ENCODE peak calls at places on chromosomes 5 and 9, in nine cellular contexts. P, K, R, I, H, D, N, Y and L are unnamed samples.

GRCh38 chr5:115838885-115839518 is 2.4 kb downstream of the ATG12 start:
- DNase-seq in P (peak), K (no peak), R (peak), I (no peak), H (no peak), D (no peak), N (no peak), Y (no peak), L (peak)

GRCh38 chr5:16937023-16937379 is 913 bp upstream of the MYO10 start:
- DNase-seq in P (no peak), K (no peak), R (no peak), I (no peak), H (peak), D (no peak), N (no peak), Y (no peak), L (no peak)

GRCh38 chr9:70197384-70198039 is 61.3 kb upstream of the SMC5 start:
- DNase-seq in P (no peak), K (no peak), R (no peak), I (no peak), H (no peak), D (no peak), N (no peak), Y (no peak), L (no peak)

GRCh38 chr5:171542504-171543150 is 123.2 kb downstream of the FGF18 start:
- DNase-seq in P (no peak), K (no peak), R (no peak), I (no peak), H (no peak), D (peak), N (no peak), Y (no peak), L (no peak)

GRCh38 chr9:136081113-136081825 is 13.8 kb downstream of the NACC2 start:
- DNase-seq in P (no peak), K (peak), R (no peak), I (no peak), H (no peak), D (no peak), N (no peak), Y (no peak), L (no peak)

GRCh38 chr9:114317665-114318357 is 5.1 kb upstream of the ORM1 start:
- DNase-seq in P (no peak), K (no peak), R (no peak), I (no peak), H (no peak), D (no peak), N (no peak), Y (no peak), L (no peak)

GRCh38 chr9:87518702-87519335 is 21.2 kb downstream of the DAPK1 start:
- DNase-seq in P (no peak), K (no peak), R (no peak), I (no peak), H (no peak), D (no peak), N (no peak), Y (no peak), L (no peak)

GRCh38 chr9:93082841-93083411 is 13.1 kb upstream of the CARD19 start:
- DNase-seq in P (no peak), K (no peak), R (no peak), I (no peak), H (no peak), D (no peak), N (no peak), Y (no peak), L (no peak)

GRCh38 chr5:173909205-173909604 is 21.1 kb downstream of the CPEB4 start:
- DNase-seq in P (no peak), K (no peak), R (no peak), I (no peak), H (no peak), D (no peak), N (no peak), Y (no peak), L (no peak)

GRCh38 chr5:146451411-146451810 is 4.3 kb downstream of the TCERG1 start:
- DNase-seq in P (peak), K (no peak), R (no peak), I (no peak), H (peak), D (no peak), N (no peak), Y (no peak), L (no peak)

GRCh38 chr9:34558911-34559615 is 30.5 kb downstream of the CNTFR start:
- DNase-seq in P (no peak), K (peak), R (no peak), I (no peak), H (no peak), D (peak), N (no peak), Y (no peak), L (no peak)

GRCh38 chr5:54404568-54404967 is 50.9 kb upstream of the HSPB3 start:
- DNase-seq in P (no peak), K (no peak), R (no peak), I (no peak), H (no peak), D (no peak), N (no peak), Y (no peak), L (no peak)

GRCh38 chr9:124220551-124221451 is 36.9 kb upstream of the NEK6 start:
- DNase-seq in P (peak), K (peak), R (no peak), I (no peak), H (peak), D (no peak), N (no peak), Y (no peak), L (peak)

GRCh38 chr5:154962494-154962893 is 21.6 kb downstream of the MRPL22 start:
- DNase-seq in P (no peak), K (no peak), R (peak), I (no peak), H (no peak), D (no peak), N (no peak), Y (no peak), L (no peak)

GRCh38 chr9:79572032-79572890 is 496 bp downstream of the TLE4 start:
- DNase-seq in P (peak), K (peak), R (no peak), I (no peak), H (peak), D (peak), N (peak), Y (peak), L (peak)

GRCh38 chr9:96382175-96382574 is 1.3 kb downstream of the SLC35D2 start:
- DNase-seq in P (peak), K (no peak), R (no peak), I (no peak), H (no peak), D (no peak), N (no peak), Y (peak), L (no peak)

GRCh38 chr9:124017929-124018730 is 6.6 kb downstream of the LHX2 start:
- DNase-seq in P (no peak), K (peak), R (no peak), I (no peak), H (no peak), D (peak), N (no peak), Y (no peak), L (peak)

GRCh38 chr5:158471179-158471924 is 612.4 kb upstream of the CLINT1 start:
- DNase-seq in P (no peak), K (no peak), R (no peak), I (no peak), H (no peak), D (no peak), N (no peak), Y (no peak), L (no peak)

GRCh38 chr9:105226055-105226454 is 18.4 kb upstream of the SLC44A1 start:
- DNase-seq in P (no peak), K (no peak), R (no peak), I (no peak), H (no peak), D (no peak), N (no peak), Y (no peak), L (no peak)

GRCh38 chr5:91668261-91668660 is 285.1 kb upstream of the ARRDC3 start:
- DNase-seq in P (no peak), K (no peak), R (no peak), I (no peak), H (no peak), D (no peak), N (no peak), Y (no peak), L (no peak)

GRCh38 chr5:168852329-168852728 is 273.2 kb upstream of the PANK3 start:
- DNase-seq in P (no peak), K (no peak), R (no peak), I (no peak), H (no peak), D (no peak), N (no peak), Y (no peak), L (no peak)

GRCh38 chr5:92019376-92019990 is 636.4 kb upstream of the ARRDC3 start:
- DNase-seq in P (no peak), K (no peak), R (peak), I (no peak), H (no peak), D (no peak), N (no peak), Y (no peak), L (no peak)

GRCh38 chr9:130624154-130624553 is 40.2 kb upstream of the PRDM12 start:
- DNase-seq in P (no peak), K (no peak), R (no peak), I (no peak), H (no peak), D (no peak), N (no peak), Y (no peak), L (no peak)

GRCh38 chr5:373710-374602 is 52.4 kb downstream of the AHRR start:
- DNase-seq in P (peak), K (peak), R (peak), I (peak), H (peak), D (peak), N (peak), Y (peak), L (no peak)

GRCh38 chr9:99377790-99378775 is 156.0 kb downstream of the SEC61B start:
- DNase-seq in P (no peak), K (no peak), R (no peak), I (no peak), H (no peak), D (no peak), N (no peak), Y (no peak), L (no peak)

GRCh38 chr9:68953771-68954170 is 60.1 kb downstream of the PRKACG start:
- DNase-seq in P (no peak), K (no peak), R (no peak), I (no peak), H (no peak), D (no peak), N (no peak), Y (no peak), L (no peak)

GRCh38 chr9:114244570-114244969 is 78.3 kb upstream of the ORM1 start:
- DNase-seq in P (no peak), K (no peak), R (no peak), I (no peak), H (no peak), D (no peak), N (no peak), Y (no peak), L (no peak)

GRCh38 chr5:90873033-90873517 is 314.5 kb downstream of the ADGRV1 start:
- DNase-seq in P (peak), K (no peak), R (no peak), I (no peak), H (no peak), D (no peak), N (no peak), Y (peak), L (no peak)

GRCh38 chr9:131583836-131584555 is 38.7 kb downstream of the PRRT1B start:
- DNase-seq in P (no peak), K (no peak), R (no peak), I (no peak), H (no peak), D (no peak), N (no peak), Y (no peak), L (no peak)

GRCh38 chr5:95940758-95941682 is 20.6 kb downstream of the ELL2 start:
- DNase-seq in P (no peak), K (no peak), R (no peak), I (no peak), H (no peak), D (peak), N (no peak), Y (no peak), L (no peak)

GRCh38 chr9:132824151-132824550 is 53.9 kb downstream of the AK8 start:
- DNase-seq in P (no peak), K (no peak), R (no peak), I (no peak), H (no peak), D (no peak), N (no peak), Y (no peak), L (no peak)

GRCh38 chr9:103731541-103731940 is 362.6 kb upstream of the SMC2 start:
- DNase-seq in P (no peak), K (no peak), R (peak), I (no peak), H (no peak), D (no peak), N (no peak), Y (no peak), L (no peak)

GRCh38 chr5:41334758-41335157 is 121.4 kb upstream of the C6 start:
- DNase-seq in P (no peak), K (no peak), R (no peak), I (no peak), H (no peak), D (no peak), N (no peak), Y (no peak), L (no peak)

GRCh38 chr9:72925891-72926290 is 27.0 kb downstream of the ALDH1A1 start:
- DNase-seq in P (no peak), K (no peak), R (no peak), I (no peak), H (no peak), D (no peak), N (no peak), Y (no peak), L (no peak)

GRCh38 chr5:139389701-139390638 is at the start of gene MZB1:
- DNase-seq in P (no peak), K (no peak), R (no peak), I (no peak), H (no peak), D (no peak), N (peak), Y (peak), L (no peak)